ENCODE peak calls at places on chromosomes 13 and 19, in seven cellular contexts. O is cardiac muscle cell, U is GM23338, Q is fibroblast of pulmonary artery, X is choroid plexus epithelial cell, J is astrocyte of the spinal cord, T is H1. Y is an unnamed sample.
A peak's percentile ranks its signal among the peaks of the same experiment; 100 is the strongest.

GRCh38 chr13:93522486-93522885 is 295.9 kb downstream of the GPC6 start:
- DNase-seq in Q (peak; percentile 8), T (no peak), J (peak; percentile 25), X (peak; percentile 30), U (peak; percentile 22), O (no peak), Y (no peak)

GRCh38 chr13:28440774-28441532 is 54.0 kb downstream of the FLT1 start:
- DNase-seq in T (no peak), Q (no peak), X (no peak), U (no peak), O (no peak), J (no peak), Y (no peak)

GRCh38 chr13:29529755-29530154 is 65.7 kb downstream of the SLC7A1 start:
- DNase-seq in J (no peak), X (no peak), Q (no peak), U (no peak), T (no peak), O (no peak), Y (no peak)

GRCh38 chr13:29994911-29995601 is 144.6 kb upstream of the UBL3 start:
- DNase-seq in T (no peak), X (no peak), Q (no peak), U (no peak), J (no peak), O (no peak), Y (no peak)

GRCh38 chr19:10800488-10800887 is 35.5 kb downstream of the TMED1 start:
- DNase-seq in O (no peak), U (no peak), T (no peak), Q (peak; percentile 58), X (no peak), J (no peak), Y (peak; percentile 58)

GRCh38 chr13:42497798-42498197 is 76.2 kb upstream of the TNFSF11 start:
- DNase-seq in O (no peak), J (peak; percentile 85), Q (peak; percentile 83), T (no peak), X (peak; percentile 91), U (no peak), Y (peak; percentile 83)

GRCh38 chr13:74450976-74451375 is 316.8 kb upstream of the KLF12 start:
- DNase-seq in X (peak; percentile 23), U (no peak), Q (no peak), J (peak; percentile 2), O (no peak), T (no peak), Y (peak; percentile 16)

GRCh38 chr19:12229990-12230389 is 64.7 kb downstream of the ZNF44 start:
- DNase-seq in T (no peak), U (no peak), X (no peak), J (no peak), O (no peak), Q (no peak), Y (no peak)

GRCh38 chr13:65631078-65631477 is 1599.1 kb downstream of the PCDH9 start:
- DNase-seq in J (peak; percentile 4), U (no peak), O (no peak), X (no peak), Q (no peak), T (no peak), Y (peak; percentile 11)

GRCh38 chr13:73715910-73716257 is 418.3 kb downstream of the KLF12 start:
- DNase-seq in T (no peak), O (no peak), X (peak; percentile 12), Q (no peak), U (no peak), J (no peak), Y (peak; percentile 28)

GRCh38 chr19:49458567-49458903 is 5.5 kb downstream of the ALDH16A1 start:
- DNase-seq in J (no peak), U (no peak), T (no peak), O (no peak), X (no peak), Q (no peak), Y (no peak)

GRCh38 chr19:33302175-33302973 is at the start of gene CEBPA:
- DNase-seq in J (peak; percentile 45), U (peak; percentile 91), T (peak; percentile 58), Q (peak; percentile 77), X (peak; percentile 75), O (peak; percentile 95), Y (peak; percentile 66)

GRCh38 chr19:1122972-1123363 is 19.2 kb downstream of the GPX4 start:
- DNase-seq in O (peak; percentile 81), X (peak; percentile 86), U (peak; percentile 93), Q (peak; percentile 82), T (no peak), J (peak; percentile 74), Y (peak; percentile 90)

GRCh38 chr13:43030548-43030947 is 7.2 kb downstream of the DNAJC15 start:
- DNase-seq in Q (no peak), X (peak; percentile 67), O (no peak), U (no peak), T (no peak), J (no peak), Y (peak; percentile 73)

GRCh38 chr13:21121616-21122015 is 54.7 kb downstream of the SKA3 start:
- DNase-seq in X (no peak), O (no peak), Q (no peak), J (no peak), U (no peak), T (no peak), Y (no peak)

GRCh38 chr13:47594833-47595232 is 406.2 kb downstream of the SUCLA2 start:
- DNase-seq in T (peak; percentile 2), U (peak; percentile 41), J (no peak), O (no peak), Q (peak; percentile 21), X (peak; percentile 35), Y (peak; percentile 11)

GRCh38 chr13:41694902-41695301 is 237.6 kb downstream of the RGCC start:
- DNase-seq in O (peak; percentile 61), J (peak; percentile 97), Q (peak; percentile 95), X (peak; percentile 95), U (no peak), T (no peak), Y (peak; percentile 94)

GRCh38 chr19:53818756-53819155 is 5.4 kb downstream of the NLRP12 start:
- DNase-seq in T (no peak), X (no peak), J (no peak), U (peak; percentile 61), O (no peak), Q (no peak), Y (no peak)

GRCh38 chr19:53823380-53824120 is 564 bp downstream of the NLRP12 start:
- DNase-seq in J (no peak), U (no peak), Q (no peak), T (no peak), O (no peak), X (no peak), Y (no peak)

GRCh38 chr19:53828531-53828930 is 4.4 kb upstream of the NLRP12 start:
- DNase-seq in U (no peak), X (no peak), J (no peak), T (no peak), Q (no peak), O (no peak), Y (no peak)

DNA sequence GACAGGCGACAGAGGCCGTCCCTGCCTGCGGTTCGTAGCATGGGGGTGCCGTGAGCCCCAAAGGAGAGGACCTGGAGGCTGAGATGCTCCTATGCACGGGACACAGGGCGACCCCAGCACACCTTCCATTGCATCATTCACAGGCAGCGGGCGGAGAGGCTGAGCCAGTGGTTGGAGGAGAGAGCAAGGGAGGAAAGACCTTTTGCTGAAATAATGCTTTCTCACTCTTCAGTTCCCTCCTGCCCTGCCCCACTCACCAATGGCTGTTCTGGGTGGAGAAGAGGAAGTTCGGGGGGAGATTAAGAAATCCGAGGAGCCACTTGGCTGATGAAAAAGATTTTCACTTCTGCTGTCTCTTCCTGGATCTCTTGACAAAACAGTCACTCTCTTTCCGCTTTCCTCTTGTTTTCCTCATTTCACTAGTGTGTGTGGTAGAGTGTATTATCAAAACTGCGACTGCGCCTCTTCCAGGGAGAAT is at the start of gene NLRP12:
- DNase-seq in J (no peak), Q (no peak), U (no peak), T (no peak), X (no peak), O (no peak), Y (no peak)
- H3K4me3 ChIP-seq in J (no peak within 1 kb of the TSS), Q (no peak within 1 kb of the TSS), U (no peak within 1 kb of the TSS), T (no peak within 1 kb of the TSS), X (no peak within 1 kb of the TSS), O (no peak within 1 kb of the TSS), Y (no peak within 1 kb of the TSS)

GRCh38 chr13:97797553-97797952 is 155.9 kb upstream of the IPO5 start:
- DNase-seq in T (no peak), Q (no peak), O (no peak), U (no peak), J (no peak), X (no peak), Y (no peak)

GRCh38 chr13:97798171-97798821 is 155.2 kb upstream of the IPO5 start:
- DNase-seq in U (peak; percentile 4), T (no peak), Q (no peak), X (peak; percentile 41), O (no peak), J (no peak), Y (no peak)

GRCh38 chr13:97802213-97802612 is 151.3 kb upstream of the IPO5 start:
- DNase-seq in X (no peak), U (no peak), T (no peak), O (no peak), Q (no peak), J (no peak), Y (no peak)

DNA sequence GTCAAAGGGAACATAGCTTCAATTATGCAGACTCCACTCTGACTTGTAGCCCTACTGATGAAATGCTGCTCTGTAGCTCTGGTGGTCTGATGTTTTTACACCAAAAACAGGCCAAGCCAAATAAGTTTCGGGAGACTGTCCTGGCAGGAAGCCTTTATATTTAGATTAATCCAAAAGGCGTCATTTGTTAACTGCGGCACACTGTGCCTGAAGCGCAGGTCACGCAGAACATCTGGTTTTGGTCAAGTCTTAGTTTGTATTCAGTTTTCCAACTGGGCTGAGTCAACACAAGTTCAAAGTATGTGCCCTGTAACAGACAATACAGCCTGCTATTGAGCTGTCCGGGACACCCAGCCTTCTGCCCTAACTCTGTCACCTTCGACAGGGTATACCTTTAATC is 154.6 kb upstream of the IPO5 start:
- DNase-seq in T (no peak), Q (peak; percentile 32), J (peak; percentile 67), U (no peak), O (no peak), X (peak; percentile 62), Y (no peak)
- TF ChIP-seq CTCF in T (no peak), Q (no peak), J (no peak), U (no peak), O (no peak), X (no peak), Y (no peak)

GRCh38 chr19:4301590-4302237 is 475 bp downstream of the TMIGD2 start:
- DNase-seq in O (no peak), U (no peak), J (no peak), X (no peak), T (no peak), Q (no peak), Y (no peak)
- H3K4me3 ChIP-seq in O (no peak overlapping the region), U (no peak overlapping the region), J (no peak overlapping the region), X (no peak overlapping the region), T (no peak overlapping the region), Q (no peak overlapping the region), Y (no peak overlapping the region)

GRCh38 chr13:102569488-102569887 is 27.3 kb upstream of the TPP2 start:
- DNase-seq in T (no peak), U (no peak), X (peak; percentile 63), Q (peak; percentile 44), O (no peak), J (no peak), Y (peak; percentile 59)

GRCh38 chr13:102566513-102566912 is 30.3 kb upstream of the TPP2 start:
- DNase-seq in X (no peak), J (no peak), T (no peak), O (no peak), Q (no peak), U (no peak), Y (no peak)

GRCh38 chr13:102567857-102568256 is 28.9 kb upstream of the TPP2 start:
- DNase-seq in Q (no peak), O (peak; percentile 25), J (no peak), T (no peak), X (no peak), U (peak; percentile 21), Y (no peak)

GRCh38 chr13:102571075-102571474 is 25.7 kb upstream of the TPP2 start:
- DNase-seq in Q (no peak), U (peak; percentile 60), O (peak; percentile 10), J (no peak), X (no peak), T (no peak), Y (no peak)
- TF ChIP-seq CTCF in Q (no peak), U (peak; percentile 66), O (no peak), J (peak; percentile 12), X (peak; percentile 39), T (peak; percentile 33), Y (no peak)

Y was measured in cardiac fibroblast.